ENCODE peak calls at places on chromosomes 6 and 20, in ten cellular contexts. One of them, this sample, is unnamed.
A peak's percentile ranks its signal among the peaks of the same experiment; 100 is the strongest.

GRCh38 chr6:24933868-24934401 is 1.8 kb downstream of the RIPOR2 start:
- DNase-seq in OCI-M1: peak; percentile 75
- DNase-seq in HEK293T: peak; percentile 63
- DNase-seq in NCI-H774: no peak
- DNase-seq in hypothalamus: no peak
- DNase-seq in neural crest cell: no peak
- DNase-seq in Kasumi-1: peak; percentile 56
- DNase-seq in activated naive CD4-positive, alpha-beta T cell treated with anti-CD3 and anti-CD28 coated beads, Interleukin-2, amount 10 ng/mL, durations not matched to agents 7 days and 5 days: peak; percentile 69
- DNase-seq in GM19239: no peak
- DNase-seq in NCI-H510A: no peak
- DNase-seq in this sample: no peak

GRCh38 chr6:51718533-51718932 is 368.9 kb downstream of the PKHD1 start:
- DNase-seq in OCI-M1: no peak
- DNase-seq in HEK293T: no peak
- DNase-seq in NCI-H774: no peak
- DNase-seq in hypothalamus: no peak
- DNase-seq in neural crest cell: no peak
- DNase-seq in Kasumi-1: no peak
- DNase-seq in activated naive CD4-positive, alpha-beta T cell treated with anti-CD3 and anti-CD28 coated beads, Interleukin-2, amount 10 ng/mL, durations not matched to agents 7 days and 5 days: no peak
- DNase-seq in GM19239: no peak
- DNase-seq in NCI-H510A: no peak
- DNase-seq in this sample: no peak

GRCh38 chr20:29409833-29410804 is 1847.3 kb upstream of the DEFB115 start:
- DNase-seq in OCI-M1: no peak
- DNase-seq in HEK293T: no peak
- DNase-seq in NCI-H774: no peak
- DNase-seq in hypothalamus: no peak
- DNase-seq in neural crest cell: no peak
- DNase-seq in Kasumi-1: no peak
- DNase-seq in activated naive CD4-positive, alpha-beta T cell treated with anti-CD3 and anti-CD28 coated beads, Interleukin-2, amount 10 ng/mL, durations not matched to agents 7 days and 5 days: no peak
- DNase-seq in GM19239: no peak
- DNase-seq in NCI-H510A: no peak
- DNase-seq in this sample: no peak

GRCh38 chr6:144447487-144447886 is 162.4 kb downstream of the UTRN start:
- DNase-seq in OCI-M1: no peak
- DNase-seq in HEK293T: no peak
- DNase-seq in NCI-H774: no peak
- DNase-seq in hypothalamus: no peak
- DNase-seq in neural crest cell: no peak
- DNase-seq in Kasumi-1: no peak
- DNase-seq in activated naive CD4-positive, alpha-beta T cell treated with anti-CD3 and anti-CD28 coated beads, Interleukin-2, amount 10 ng/mL, durations not matched to agents 7 days and 5 days: no peak
- DNase-seq in GM19239: no peak
- DNase-seq in NCI-H510A: no peak
- DNase-seq in this sample: no peak

GRCh38 chr6:28769626-28770402 is 154.0 kb downstream of the TRIM27 start:
- DNase-seq in OCI-M1: peak; percentile 84
- DNase-seq in HEK293T: no peak
- DNase-seq in NCI-H774: no peak
- DNase-seq in hypothalamus: no peak
- DNase-seq in neural crest cell: no peak
- DNase-seq in Kasumi-1: no peak
- DNase-seq in activated naive CD4-positive, alpha-beta T cell treated with anti-CD3 and anti-CD28 coated beads, Interleukin-2, amount 10 ng/mL, durations not matched to agents 7 days and 5 days: no peak
- DNase-seq in GM19239: no peak
- DNase-seq in NCI-H510A: no peak
- DNase-seq in this sample: no peak

GRCh38 chr6:41286544-41287346 is at the start of gene TREM1:
- DNase-seq in OCI-M1: no peak
- DNase-seq in HEK293T: no peak
- DNase-seq in NCI-H774: no peak
- DNase-seq in hypothalamus: no peak
- DNase-seq in neural crest cell: no peak
- DNase-seq in Kasumi-1: peak; percentile 76
- DNase-seq in activated naive CD4-positive, alpha-beta T cell treated with anti-CD3 and anti-CD28 coated beads, Interleukin-2, amount 10 ng/mL, durations not matched to agents 7 days and 5 days: no peak
- DNase-seq in GM19239: no peak
- DNase-seq in NCI-H510A: peak; percentile 36
- DNase-seq in this sample: no peak

GRCh38 chr6:29676981-29677601 is 3.9 kb downstream of the ZFP57 start:
- DNase-seq in OCI-M1: peak; percentile 22
- DNase-seq in HEK293T: no peak
- DNase-seq in NCI-H774: no peak
- DNase-seq in hypothalamus: no peak
- DNase-seq in neural crest cell: no peak
- DNase-seq in Kasumi-1: peak; percentile 30
- DNase-seq in activated naive CD4-positive, alpha-beta T cell treated with anti-CD3 and anti-CD28 coated beads, Interleukin-2, amount 10 ng/mL, durations not matched to agents 7 days and 5 days: no peak
- DNase-seq in GM19239: no peak
- DNase-seq in NCI-H510A: no peak
- DNase-seq in this sample: peak; percentile 27

GRCh38 chr6:106997392-106998257 is 23.1 kb upstream of the CD24 start:
- DNase-seq in OCI-M1: peak; percentile 88
- DNase-seq in HEK293T: peak; percentile 76
- DNase-seq in NCI-H774: peak; percentile 90
- DNase-seq in hypothalamus: no peak
- DNase-seq in neural crest cell: peak; percentile 73
- DNase-seq in Kasumi-1: peak; percentile 73
- DNase-seq in activated naive CD4-positive, alpha-beta T cell treated with anti-CD3 and anti-CD28 coated beads, Interleukin-2, amount 10 ng/mL, durations not matched to agents 7 days and 5 days: peak; percentile 68
- DNase-seq in GM19239: peak; percentile 62
- DNase-seq in NCI-H510A: no peak
- DNase-seq in this sample: peak; percentile 70

GRCh38 chr6:82862543-82862942 is 203.1 kb downstream of the UBE3D start:
- DNase-seq in OCI-M1: no peak
- DNase-seq in HEK293T: no peak
- DNase-seq in NCI-H774: no peak
- DNase-seq in hypothalamus: no peak
- DNase-seq in neural crest cell: no peak
- DNase-seq in Kasumi-1: no peak
- DNase-seq in activated naive CD4-positive, alpha-beta T cell treated with anti-CD3 and anti-CD28 coated beads, Interleukin-2, amount 10 ng/mL, durations not matched to agents 7 days and 5 days: no peak
- DNase-seq in GM19239: no peak
- DNase-seq in NCI-H510A: no peak
- DNase-seq in this sample: no peak

GRCh38 chr6:39688494-39688893 is 36.7 kb downstream of the KIF6 start:
- DNase-seq in OCI-M1: no peak
- DNase-seq in HEK293T: no peak
- DNase-seq in NCI-H774: no peak
- DNase-seq in hypothalamus: no peak
- DNase-seq in neural crest cell: no peak
- DNase-seq in Kasumi-1: no peak
- DNase-seq in activated naive CD4-positive, alpha-beta T cell treated with anti-CD3 and anti-CD28 coated beads, Interleukin-2, amount 10 ng/mL, durations not matched to agents 7 days and 5 days: no peak
- DNase-seq in GM19239: no peak
- DNase-seq in NCI-H510A: no peak
- DNase-seq in this sample: no peak

GRCh38 chr6:8082954-8083858 is 19.0 kb upstream of the BLOC1S5 start:
- DNase-seq in OCI-M1: no peak
- DNase-seq in HEK293T: no peak
- DNase-seq in NCI-H774: peak; percentile 22
- DNase-seq in hypothalamus: no peak
- DNase-seq in neural crest cell: no peak
- DNase-seq in Kasumi-1: no peak
- DNase-seq in activated naive CD4-positive, alpha-beta T cell treated with anti-CD3 and anti-CD28 coated beads, Interleukin-2, amount 10 ng/mL, durations not matched to agents 7 days and 5 days: no peak
- DNase-seq in GM19239: no peak
- DNase-seq in NCI-H510A: no peak
- DNase-seq in this sample: peak; percentile 53

GRCh38 chr6:37550436-37550835 is 50.7 kb upstream of the CCDC167 start:
- DNase-seq in OCI-M1: no peak
- DNase-seq in HEK293T: no peak
- DNase-seq in NCI-H774: no peak
- DNase-seq in hypothalamus: no peak
- DNase-seq in neural crest cell: no peak
- DNase-seq in Kasumi-1: no peak
- DNase-seq in activated naive CD4-positive, alpha-beta T cell treated with anti-CD3 and anti-CD28 coated beads, Interleukin-2, amount 10 ng/mL, durations not matched to agents 7 days and 5 days: no peak
- DNase-seq in GM19239: no peak
- DNase-seq in NCI-H510A: no peak
- DNase-seq in this sample: no peak

GRCh38 chr20:21101453-21102251 is 4.5 kb downstream of the LINC00237 start:
- DNase-seq in OCI-M1: no peak
- DNase-seq in HEK293T: peak; percentile 34
- DNase-seq in NCI-H774: no peak
- DNase-seq in hypothalamus: no peak
- DNase-seq in neural crest cell: peak; percentile 50
- DNase-seq in Kasumi-1: no peak
- DNase-seq in activated naive CD4-positive, alpha-beta T cell treated with anti-CD3 and anti-CD28 coated beads, Interleukin-2, amount 10 ng/mL, durations not matched to agents 7 days and 5 days: no peak
- DNase-seq in GM19239: no peak
- DNase-seq in NCI-H510A: peak; percentile 53
- DNase-seq in this sample: peak; percentile 10

GRCh38 chr20:44079291-44079690 is 107.7 kb downstream of the JPH2 start:
- DNase-seq in OCI-M1: no peak
- DNase-seq in HEK293T: no peak
- DNase-seq in NCI-H774: no peak
- DNase-seq in hypothalamus: no peak
- DNase-seq in neural crest cell: no peak
- DNase-seq in Kasumi-1: no peak
- DNase-seq in activated naive CD4-positive, alpha-beta T cell treated with anti-CD3 and anti-CD28 coated beads, Interleukin-2, amount 10 ng/mL, durations not matched to agents 7 days and 5 days: no peak
- DNase-seq in GM19239: no peak
- DNase-seq in NCI-H510A: no peak
- DNase-seq in this sample: no peak

GRCh38 chr20:10478205-10478604 is 43.1 kb downstream of the SLX4IP start:
- DNase-seq in OCI-M1: no peak
- DNase-seq in HEK293T: no peak
- DNase-seq in NCI-H774: no peak
- DNase-seq in hypothalamus: no peak
- DNase-seq in neural crest cell: no peak
- DNase-seq in Kasumi-1: no peak
- DNase-seq in activated naive CD4-positive, alpha-beta T cell treated with anti-CD3 and anti-CD28 coated beads, Interleukin-2, amount 10 ng/mL, durations not matched to agents 7 days and 5 days: no peak
- DNase-seq in GM19239: no peak
- DNase-seq in NCI-H510A: no peak
- DNase-seq in this sample: no peak

GRCh38 chr6:11144393-11144829 is 32.9 kb upstream of the ERVFRD-1 start:
- DNase-seq in OCI-M1: peak; percentile 88
- DNase-seq in HEK293T: peak; percentile 79
- DNase-seq in NCI-H774: peak; percentile 49
- DNase-seq in hypothalamus: no peak
- DNase-seq in neural crest cell: peak; percentile 77
- DNase-seq in Kasumi-1: peak; percentile 49
- DNase-seq in activated naive CD4-positive, alpha-beta T cell treated with anti-CD3 and anti-CD28 coated beads, Interleukin-2, amount 10 ng/mL, durations not matched to agents 7 days and 5 days: peak; percentile 83
- DNase-seq in GM19239: peak; percentile 71
- DNase-seq in NCI-H510A: no peak
- DNase-seq in this sample: peak; percentile 74

GRCh38 chr20:13611726-13612125 is 27.0 kb downstream of the TASP1 start:
- DNase-seq in OCI-M1: no peak
- DNase-seq in HEK293T: no peak
- DNase-seq in NCI-H774: no peak
- DNase-seq in hypothalamus: no peak
- DNase-seq in neural crest cell: no peak
- DNase-seq in Kasumi-1: no peak
- DNase-seq in activated naive CD4-positive, alpha-beta T cell treated with anti-CD3 and anti-CD28 coated beads, Interleukin-2, amount 10 ng/mL, durations not matched to agents 7 days and 5 days: no peak
- DNase-seq in GM19239: no peak
- DNase-seq in NCI-H510A: no peak
- DNase-seq in this sample: no peak

GRCh38 chr20:51930775-51931174 is 128.5 kb upstream of the SALL4 start:
- DNase-seq in OCI-M1: peak; percentile 4
- DNase-seq in HEK293T: peak; percentile 28
- DNase-seq in NCI-H774: no peak
- DNase-seq in hypothalamus: no peak
- DNase-seq in neural crest cell: no peak
- DNase-seq in Kasumi-1: no peak
- DNase-seq in activated naive CD4-positive, alpha-beta T cell treated with anti-CD3 and anti-CD28 coated beads, Interleukin-2, amount 10 ng/mL, durations not matched to agents 7 days and 5 days: no peak
- DNase-seq in GM19239: no peak
- DNase-seq in NCI-H510A: no peak
- DNase-seq in this sample: no peak

GRCh38 chr20:62318411-62319345 is 15.9 kb downstream of the ADRM1 start:
- DNase-seq in OCI-M1: no peak
- DNase-seq in HEK293T: no peak
- DNase-seq in NCI-H774: no peak
- DNase-seq in hypothalamus: no peak
- DNase-seq in neural crest cell: no peak
- DNase-seq in Kasumi-1: no peak
- DNase-seq in activated naive CD4-positive, alpha-beta T cell treated with anti-CD3 and anti-CD28 coated beads, Interleukin-2, amount 10 ng/mL, durations not matched to agents 7 days and 5 days: no peak
- DNase-seq in GM19239: no peak
- DNase-seq in NCI-H510A: no peak
- DNase-seq in this sample: no peak

GRCh38 chr6:38861957-38862401 is 146.9 kb downstream of the DNAH8 start:
- DNase-seq in OCI-M1: no peak
- DNase-seq in HEK293T: no peak
- DNase-seq in NCI-H774: no peak
- DNase-seq in hypothalamus: no peak
- DNase-seq in neural crest cell: no peak
- DNase-seq in Kasumi-1: no peak
- DNase-seq in activated naive CD4-positive, alpha-beta T cell treated with anti-CD3 and anti-CD28 coated beads, Interleukin-2, amount 10 ng/mL, durations not matched to agents 7 days and 5 days: no peak
- DNase-seq in GM19239: no peak
- DNase-seq in NCI-H510A: no peak
- DNase-seq in this sample: no peak

This sample was measured in NCI-H2029.